ENCODE peak calls at places on chromosomes 6 and 20, in four cellular contexts. X, K, Y and C are unnamed samples.

GRCh38 chr20:40632346-40632976 is 56.6 kb downstream of the MAFB start:
- DNase-seq in X (no peak), K (no peak), Y (no peak), C (no peak)

GRCh38 chr20:57651977-57652864 is 32.0 kb upstream of the ZBP1 start:
- DNase-seq in X (peak; percentile 2), K (no peak), Y (no peak), C (no peak)

GRCh38 chr6:156851447-156851846 is 74.3 kb downstream of the ARID1B start:
- DNase-seq in X (no peak), K (no peak), Y (no peak), C (no peak)

GRCh38 chr20:46200582-46201570 is 82.8 kb downstream of the CD40 start:
- DNase-seq in X (no peak), K (no peak), Y (no peak), C (no peak)

GRCh38 chr20:59190509-59190908 is 26.9 kb downstream of the ZNF831 start:
- DNase-seq in X (no peak), K (no peak), Y (no peak), C (no peak)

GRCh38 chr6:107534762-107535161 is 44.8 kb downstream of the SOBP start:
- DNase-seq in X (no peak), K (no peak), Y (peak; percentile 2), C (no peak)

GRCh38 chr6:14676084-14676483 is 558.5 kb downstream of the CD83 start:
- DNase-seq in X (no peak), K (no peak), Y (peak; percentile 77), C (peak; percentile 79)

GRCh38 chr6:111922454-111923297 is 49.4 kb upstream of the FYN start:
- DNase-seq in X (no peak), K (no peak), Y (peak; percentile 80), C (peak; percentile 59)

GRCh38 chr6:83954371-83954770 is 79.2 kb upstream of the MRAP2 start:
- DNase-seq in X (no peak), K (no peak), Y (no peak), C (no peak)

GRCh38 chr20:58824843-58825242 is 25.9 kb downstream of the GNAS-AS1 start:
- DNase-seq in X (no peak), K (no peak), Y (no peak), C (no peak)

GRCh38 chr6:159359581-159360264 is 190.5 kb downstream of the FNDC1 start:
- DNase-seq in X (no peak), K (no peak), Y (no peak), C (no peak)

GRCh38 chr6:157187182-157188093 is 135.9 kb downstream of the TMEM242 start:
- DNase-seq in X (no peak), K (no peak), Y (no peak), C (no peak)

GRCh38 chr20:1656844-1657243 is 735 bp downstream of the SIRPG start:
- DNase-seq in X (no peak), K (no peak), Y (no peak), C (no peak)

GRCh38 chr6:20402181-20403079 is 751 bp downstream of the E2F3 start:
- DNase-seq in X (peak; percentile 54), K (peak; percentile 49), Y (peak; percentile 65), C (no peak)

GRCh38 chr20:59412251-59412650 is 111.8 kb downstream of the EDN3 start:
- DNase-seq in X (no peak), K (no peak), Y (no peak), C (no peak)

GRCh38 chr20:52552181-52552872 is 360.7 kb upstream of the ZFP64 start:
- DNase-seq in X (no peak), K (no peak), Y (peak; percentile 84), C (peak; percentile 66)

GRCh38 chr6:56484669-56485068 is 158.0 kb downstream of the DST start:
- DNase-seq in X (no peak), K (no peak), Y (peak; percentile 68), C (peak; percentile 81)

GRCh38 chr20:11891081-11891826 is 26.4 kb upstream of the BTBD3 start:
- DNase-seq in X (peak; percentile 67), K (no peak), Y (peak; percentile 78), C (peak; percentile 34)

GRCh38 chr6:126100386-126100785 is 114.0 kb downstream of the TRMT11 start:
- DNase-seq in X (no peak), K (no peak), Y (no peak), C (no peak)

GRCh38 chr20:41213150-41213820 is 75.9 kb downstream of the PLCG1 start:
- DNase-seq in X (no peak), K (no peak), Y (peak; percentile 64), C (peak; percentile 48)

GRCh38 chr20:46058656-46059281 is 29.8 kb downstream of the SLC12A5 start:
- DNase-seq in X (peak; percentile 26), K (no peak), Y (peak; percentile 17), C (no peak)

GRCh38 chr20:59120491-59120890 is 43.1 kb upstream of the ZNF831 start:
- DNase-seq in X (no peak), K (peak; percentile 19), Y (no peak), C (no peak)

GRCh38 chr6:90039911-90040310 is 145.6 kb downstream of the GJA10 start:
- DNase-seq in X (no peak), K (no peak), Y (peak; percentile 42), C (peak; percentile 54)

GRCh38 chr6:107704377-107705013 is 119.6 kb downstream of the SCML4 start:
- DNase-seq in X (peak; percentile 46), K (no peak), Y (peak; percentile 54), C (peak; percentile 68)

GRCh38 chr20:11212288-11212687 is 538.5 kb upstream of the JAG1 start:
- DNase-seq in X (no peak), K (no peak), Y (no peak), C (no peak)

GRCh38 chr6:129141499-129141898 is 258.6 kb downstream of the LAMA2 start:
- DNase-seq in X (no peak), K (no peak), Y (peak; percentile 56), C (peak; percentile 21)

GRCh38 chr6:159969921-159970320 is 1.0 kb downstream of the IGF2R start:
- DNase-seq in X (peak; percentile 50), K (no peak), Y (peak; percentile 82), C (peak; percentile 84)

GRCh38 chr6:103017878-103018277 is 1624.4 kb downstream of the GRIK2 start:
- DNase-seq in X (no peak), K (no peak), Y (no peak), C (no peak)

GRCh38 chr20:5654557-5654956 is 95.6 kb upstream of the SHLD1 start:
- DNase-seq in X (no peak), K (no peak), Y (peak; percentile 95), C (peak; percentile 97)

GRCh38 chr6:123838612-123839279 is 35.1 kb downstream of the NKAIN2 start:
- DNase-seq in X (peak; percentile 11), K (no peak), Y (no peak), C (no peak)

GRCh38 chr6:105567140-105567539 is 164.3 kb upstream of the PREP start:
- DNase-seq in X (no peak), K (no peak), Y (no peak), C (no peak)

GRCh38 chr6:36649721-36650484 is 28.6 kb upstream of the CDKN1A start:
- DNase-seq in X (no peak), K (no peak), Y (no peak), C (no peak)

GRCh38 chr6:106885659-106886058 is 88.9 kb downstream of the CD24 start:
- DNase-seq in X (no peak), K (no peak), Y (no peak), C (no peak)

GRCh38 chr20:51831891-51832675 is 29.8 kb upstream of the SALL4 start:
- DNase-seq in X (no peak), K (no peak), Y (no peak), C (peak; percentile 3)

GRCh38 chr6:73519943-73520687 is 717 bp downstream of the EEF1A1 start:
- DNase-seq in X (peak; percentile 70), K (peak; percentile 84), Y (peak; percentile 95), C (peak; percentile 78)

GRCh38 chr20:33261465-33261864 is 21.5 kb upstream of the BPIFB1 start:
- DNase-seq in X (no peak), K (no peak), Y (peak; percentile 3), C (no peak)

GRCh38 chr6:35469711-35470662 is 1.8 kb downstream of the RPL10A start:
- DNase-seq in X (no peak), K (no peak), Y (peak; percentile 42), C (no peak)

GRCh38 chr6:108295676-108296075 is 822 bp downstream of the AFG1L start:
- DNase-seq in X (no peak), K (no peak), Y (no peak), C (no peak)